ENCODE peak calls at places on chromosome 14, in six cellular contexts. L is GM12891, J is K562, N is GM12878, X is H1, S is HepG2. W is an unnamed sample.

GRCh38 chr14:44149597-44149996 is 357.5 kb downstream of the FSCB start:
- DNase-seq in L (no peak), J (no peak), N (no peak), X (peak; percentile 74), S (peak; percentile 55), W (no peak)

GRCh38 chr14:95833429-95833828 is 43.2 kb upstream of the TUNAR start:
- DNase-seq in L (no peak), J (peak; percentile 7), N (no peak), X (no peak), S (no peak), W (no peak)

GRCh38 chr14:75539562-75540478 is 17.6 kb downstream of the BATF start:
- DNase-seq in L (no peak), J (peak; percentile 54), N (no peak), X (no peak), S (no peak), W (no peak)

GRCh38 chr14:74324945-74325361 is 22.2 kb upstream of the ABCD4 start:
- DNase-seq in L (no peak), J (peak; percentile 33), N (no peak), X (no peak), S (peak; percentile 9), W (no peak)

GRCh38 chr14:92967346-92967926 is 44.5 kb downstream of the CHGA start:
- DNase-seq in L (no peak), J (no peak), N (no peak), X (no peak), S (no peak), W (no peak)

GRCh38 chr14:102580552-102581110 is 11.8 kb upstream of the RCOR1 start:
- DNase-seq in L (no peak), J (no peak), N (no peak), X (no peak), S (no peak), W (no peak)

GRCh38 chr14:74866708-74867389 is 9.1 kb downstream of the PROX2 start:
- DNase-seq in L (no peak), J (no peak), N (no peak), X (no peak), S (no peak), W (no peak)

GRCh38 chr14:102071283-102071998 is 15.4 kb downstream of the HSP90AA1 start:
- DNase-seq in L (no peak), J (no peak), N (no peak), X (no peak), S (peak; percentile 56), W (no peak)

GRCh38 chr14:25537846-25538455 is 488.0 kb upstream of the STXBP6 start:
- DNase-seq in L (peak; percentile 12), J (peak; percentile 23), N (no peak), X (peak; percentile 31), S (peak; percentile 52), W (no peak)

GRCh38 chr14:74062809-74063150 is 21.5 kb downstream of the ALDH6A1 start:
- DNase-seq in L (no peak), J (no peak), N (no peak), X (no peak), S (no peak), W (no peak)

GRCh38 chr14:94000267-94000666 is 3.2 kb downstream of the CCDC197 start:
- DNase-seq in L (no peak), J (no peak), N (no peak), X (no peak), S (no peak), W (no peak)

GRCh38 chr14:93035917-93036651 is 79.6 kb downstream of the ITPK1 start:
- DNase-seq in L (no peak), J (peak; percentile 50), N (no peak), X (no peak), S (peak; percentile 91), W (no peak)

GRCh38 chr14:75985618-75986438 is at the start of gene IFT43:
- DNase-seq in L (peak; percentile 81), J (peak; percentile 59), N (no peak), X (no peak), S (no peak), W (peak; percentile 74)

GRCh38 chr14:79516009-79516408 is 695.3 kb downstream of the DIO2 start:
- DNase-seq in L (no peak), J (no peak), N (no peak), X (no peak), S (no peak), W (no peak)

GRCh38 chr14:37232907-37233481 is 35.3 kb downstream of the MIPOL1 start:
- DNase-seq in L (no peak), J (peak; percentile 36), N (no peak), X (no peak), S (peak; percentile 79), W (no peak)

GRCh38 chr14:60720962-60721330 is 3.2 kb downstream of the SIX4 start:
- DNase-seq in L (no peak), J (no peak), N (no peak), X (no peak), S (peak; percentile 9), W (no peak)

GRCh38 chr14:98926151-98926550 is 345.8 kb downstream of the BCL11B start:
- DNase-seq in L (no peak), J (no peak), N (no peak), X (no peak), S (no peak), W (no peak)

GRCh38 chr14:33696165-33696564 is 254.7 kb downstream of the EGLN3 start:
- DNase-seq in L (no peak), J (no peak), N (no peak), X (no peak), S (no peak), W (no peak)

GRCh38 chr14:45705954-45706353 is 453.0 kb upstream of the MIS18BP1 start:
- DNase-seq in L (no peak), J (no peak), N (no peak), X (no peak), S (no peak), W (no peak)

GRCh38 chr14:35402323-35403084 is 2.0 kb downstream of the NFKBIA start:
- DNase-seq in L (no peak), J (no peak), N (no peak), X (no peak), S (no peak), W (no peak)

GRCh38 chr14:61508526-61508925 is 186.8 kb upstream of the HIF1A start:
- DNase-seq in L (no peak), J (no peak), N (no peak), X (no peak), S (no peak), W (no peak)

GRCh38 chr14:30808576-30808975 is 65.8 kb upstream of the COCH start:
- DNase-seq in L (no peak), J (no peak), N (no peak), X (no peak), S (no peak), W (no peak)

GRCh38 chr14:58977366-58977765 is 211.1 kb upstream of the DAAM1 start:
- DNase-seq in L (no peak), J (no peak), N (no peak), X (no peak), S (no peak), W (no peak)

DNA sequence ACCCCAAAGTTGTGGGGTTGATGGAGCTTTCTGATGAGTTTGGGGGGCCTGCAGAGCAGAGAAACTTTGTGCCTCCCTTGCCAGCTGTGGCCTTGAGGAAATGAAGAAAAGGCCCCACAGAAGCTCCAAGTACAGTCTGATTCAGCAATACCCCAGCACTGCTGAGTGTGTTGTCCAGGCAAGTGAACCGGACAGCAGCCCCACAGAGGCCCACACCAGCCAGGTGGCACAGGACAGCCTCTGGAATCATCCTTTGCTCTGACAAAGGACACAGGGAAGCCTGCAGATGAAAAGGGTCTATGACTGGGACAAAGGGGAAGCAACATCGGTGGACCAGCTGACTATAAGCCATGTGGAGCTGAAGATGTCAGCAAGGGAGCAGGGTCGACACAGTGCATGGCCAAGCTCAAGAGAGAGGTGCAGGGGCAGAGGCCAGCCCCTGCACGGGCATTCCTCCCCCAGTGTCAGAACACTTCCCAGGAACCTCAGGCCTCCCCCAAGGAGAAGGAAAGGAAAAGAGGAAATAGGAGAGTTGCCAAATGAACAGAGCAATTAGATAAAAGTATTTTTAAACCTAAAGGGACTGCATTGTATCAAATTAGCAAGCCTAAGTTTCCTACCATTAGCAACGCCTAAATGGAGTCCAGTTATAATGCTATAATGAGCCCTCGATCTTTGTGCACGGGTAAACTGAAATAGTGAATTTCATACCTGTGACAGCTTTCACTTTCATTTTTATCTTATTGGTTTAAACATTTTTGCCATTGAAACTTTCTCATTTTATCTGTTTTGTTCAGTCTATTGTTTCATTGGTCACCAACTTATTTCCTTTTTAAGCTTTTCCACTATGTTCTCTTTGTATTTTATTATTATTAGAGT is 46.3 kb upstream of the PTGDR start:
- DNase-seq in L (no peak), J (no peak), N (no peak), X (no peak), S (no peak), W (no peak)
- TF ChIP-seq TAF1 in L (no peak), J (no peak), N (no peak), X (no peak), S (no peak), W (no peak)

GRCh38 chr14:100065161-100065871 is at the start of gene EVL:
- DNase-seq in L (no peak), J (no peak), N (peak; percentile 81), X (no peak), S (no peak), W (peak; percentile 37)
- TF ChIP-seq POLR2AphosphoS5 in L (peak; percentile 5), J (no peak), N (peak; percentile 73), X (no peak), S (no peak), W (peak; percentile 74)

GRCh38 chr14:50769893-50770500 is 61.0 kb downstream of the NIN start:
- DNase-seq in L (no peak), J (no peak), N (no peak), X (no peak), S (no peak), W (no peak)
- TF ChIP-seq POLR2A in L (no peak), J (no peak), N (no peak), X (no peak), S (no peak), W (no peak)

GRCh38 chr14:89255852-89256251 is 161.2 kb downstream of the FOXN3 start:
- DNase-seq in L (no peak), J (no peak), N (no peak), X (no peak), S (no peak), W (no peak)

GRCh38 chr14:89255012-89255411 is 162.0 kb downstream of the FOXN3 start:
- DNase-seq in L (no peak), J (no peak), N (no peak), X (no peak), S (no peak), W (no peak)

GRCh38 chr14:89252887-89253532 is 164.0 kb downstream of the FOXN3 start:
- DNase-seq in L (no peak), J (no peak), N (no peak), X (peak; percentile 17), S (no peak), W (no peak)

GRCh38 chr14:89256273-89256672 is 160.8 kb downstream of the FOXN3 start:
- DNase-seq in L (no peak), J (no peak), N (no peak), X (no peak), S (no peak), W (no peak)

DNA sequence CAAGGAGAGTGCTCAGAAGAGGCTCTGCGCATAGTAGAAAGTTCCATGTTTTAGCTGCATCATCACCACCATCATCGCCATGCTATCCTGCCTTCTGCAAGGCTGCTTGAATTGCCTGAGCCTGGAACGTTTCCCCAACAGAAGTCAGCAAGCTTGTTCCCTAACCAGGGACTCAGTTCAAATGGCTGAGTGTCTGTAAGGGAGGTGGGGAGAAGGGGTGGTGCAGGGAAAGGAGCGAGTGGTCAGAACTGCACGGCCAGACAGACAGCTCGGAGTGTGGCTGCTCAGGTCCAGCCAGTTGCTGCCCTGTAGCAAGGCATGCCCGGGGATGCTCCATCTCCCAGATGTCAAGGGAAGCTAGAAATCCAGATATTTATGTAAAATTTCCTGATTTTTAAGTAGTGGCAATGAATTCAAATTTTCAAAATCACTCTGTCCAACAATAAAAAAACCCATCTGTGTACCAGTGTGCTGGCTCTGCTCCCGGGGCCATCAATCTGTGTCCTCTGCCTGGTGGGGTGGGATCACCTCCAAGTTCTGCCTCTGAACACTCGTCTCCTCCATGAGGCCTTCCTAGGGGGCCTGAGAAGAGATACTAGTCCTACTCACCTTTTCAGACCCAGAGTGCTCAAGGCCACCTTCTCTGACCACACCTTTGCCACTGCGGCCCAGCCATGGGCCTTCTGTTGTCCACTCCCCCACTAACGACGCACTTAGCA is 162.7 kb downstream of the FOXN3 start:
- DNase-seq in L (no peak), J (no peak), N (no peak), X (no peak), S (no peak), W (no peak)
- TF ChIP-seq TAF1 in L (no peak), J (no peak), N (no peak), X (no peak), S (no peak), W (no peak)